ENCODE peak calls at places on chromosomes 11 and 22, in five cellular contexts. L is ovary, M is stomach, P is transverse colon, O is body of pancreas. T is an unnamed sample.

GRCh38 chr11:116871248-116871647 is 33.8 kb upstream of the APOA1 start:
- DNase-seq in L (no peak), M (no peak), P (no peak), O (no peak), T (no peak)

GRCh38 chr11:18491924-18492323 is 34.8 kb downstream of the TSG101 start:
- DNase-seq in L (no peak), M (no peak), P (no peak), O (no peak), T (no peak)

GRCh38 chr22:44906248-44906936 is 103.4 kb downstream of the PHF21B start:
- DNase-seq in L (peak), M (no peak), P (no peak), O (no peak), T (no peak)

GRCh38 chr11:76385903-76386302 is 4.8 kb downstream of the GVQW3 start:
- DNase-seq in L (no peak), M (no peak), P (peak), O (peak), T (no peak)

GRCh38 chr22:28799125-28799833 is 1.1 kb downstream of the XBP1 start:
- DNase-seq in L (peak), M (no peak), P (peak), O (peak), T (no peak)

GRCh38 chr11:94794287-94795168 is 26.4 kb downstream of the AMOTL1 start:
- DNase-seq in L (peak), M (peak), P (no peak), O (peak), T (peak)

GRCh38 chr22:29938285-29938693 is 55.3 kb downstream of the MTMR3 start:
- DNase-seq in L (no peak), M (no peak), P (no peak), O (no peak), T (no peak)

GRCh38 chr11:67347964-67348749 is 5.2 kb downstream of the POLD4 start:
- DNase-seq in L (no peak), M (no peak), P (no peak), O (peak), T (no peak)

GRCh38 chr11:13692172-13692571 is 23.7 kb downstream of the FAR1 start:
- DNase-seq in L (no peak), M (no peak), P (no peak), O (no peak), T (no peak)
- TF ChIP-seq POLR2A in L (no peak), M (no peak), P (no peak), O (no peak), T (no peak)

DNA sequence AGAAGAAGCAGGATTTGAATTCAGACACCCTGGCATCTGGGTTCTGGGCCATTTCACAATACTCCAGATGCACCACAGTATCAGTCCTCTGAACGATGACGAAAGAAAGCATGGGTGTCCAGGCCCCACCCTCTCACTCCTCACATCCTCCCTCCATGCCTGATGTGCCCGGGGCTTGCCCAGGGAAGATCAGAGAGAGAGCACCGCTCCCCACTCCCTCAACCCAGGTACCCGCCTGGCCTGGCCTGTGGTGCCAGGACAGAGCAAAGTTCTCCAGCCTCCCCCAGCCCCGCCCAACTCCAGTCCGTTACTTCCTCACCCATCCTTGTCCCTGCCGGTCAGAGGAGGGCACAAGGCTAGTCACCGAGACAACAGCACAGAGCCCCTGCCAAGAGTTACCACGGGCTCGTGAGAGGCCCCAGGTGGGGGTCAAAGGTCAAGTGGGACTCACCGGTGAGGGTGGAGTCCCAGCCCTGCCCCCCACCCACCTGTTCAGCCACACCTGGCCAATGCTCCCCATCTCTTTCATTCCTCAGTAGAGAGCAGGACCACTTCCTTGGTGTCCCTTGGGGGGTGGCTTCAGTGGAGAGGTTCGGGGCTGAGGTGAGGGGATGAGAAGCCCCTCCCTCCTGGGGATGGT is 8.1 kb downstream of the BCL9L start:
- DNase-seq in L (peak), M (no peak), P (peak), O (peak), T (peak)
- TF ChIP-seq POLR2A in L (peak), M (no peak), P (no peak), O (no peak), T (no peak)

DNA sequence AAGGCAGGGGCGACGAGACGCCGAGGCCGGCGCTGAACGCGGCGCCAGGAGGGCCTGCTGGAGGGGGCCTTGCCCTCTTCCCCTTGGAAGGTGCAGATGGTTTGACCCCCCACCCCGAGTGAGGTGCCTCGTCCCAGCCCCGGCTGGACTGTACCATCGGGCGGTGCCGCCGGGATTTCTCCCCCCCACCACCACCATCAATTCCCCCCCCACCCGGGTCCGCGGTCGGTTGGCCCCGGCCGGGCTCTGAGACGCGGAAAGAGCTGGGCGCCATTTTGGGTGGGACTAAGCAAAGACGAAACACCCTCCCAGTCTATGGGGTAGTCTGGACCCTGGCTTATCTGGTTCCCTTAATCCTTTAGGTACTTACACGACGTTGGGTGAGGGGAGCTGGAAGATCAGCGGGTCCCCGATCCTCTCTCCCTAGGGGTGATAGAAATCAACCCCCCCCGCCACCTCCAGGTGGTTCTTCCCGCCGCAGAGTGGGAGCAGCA is at the start of gene PRDM10:
- DNase-seq in L (peak), M (peak), P (peak), O (peak), T (peak)
- TF ChIP-seq POLR2A in L (peak), M (no peak), P (no peak), O (no peak), T (peak)

GRCh38 chr11:57402188-57403066 is 12.0 kb upstream of the PRG2 start:
- DNase-seq in L (no peak), M (no peak), P (no peak), O (no peak), T (no peak)
- TF ChIP-seq POLR2A in L (no peak), M (no peak), P (no peak), O (no peak), T (no peak)

GRCh38 chr11:57425565-57426438 is 1.1 kb downstream of the SLC43A3 start:
- DNase-seq in L (peak), M (peak), P (peak), O (peak), T (peak)
- TF ChIP-seq POLR2A in L (no peak), M (no peak), P (no peak), O (no peak), T (no peak)